ENCODE peak calls at places on chromosomes 4 and X, in seven cellular contexts. E is hippocampal formation; Z is cardiac fibroblast; G is hypothalamus; P is stimulated activated naive B cell treated with anti-CD40 and anti-IgM and Interleukin-4, amounts not matched to agents 10 μg/mL and 1 μg/mL and 100 μg/mL, for 72 hours; V is ascending aorta; I is fibroblast of villous mesenchyme. L is an unnamed sample.

GRCh38 chr4:165301833-165302232 is 25.6 kb upstream of the MSMO1 start:
- DNase-seq in I (peak), Z (peak), G (no peak), E (no peak), V (no peak), P (no peak), L (no peak)

GRCh38 chr4:189436207-189436606 is 504.5 kb upstream of the FRG1 start:
- DNase-seq in E (no peak), G (no peak), V (no peak), P (no peak), Z (no peak), I (peak), L (no peak)

GRCh38 chr4:127622621-127622922 is 10.2 kb upstream of the INTU start:
- DNase-seq in P (no peak), V (no peak), G (no peak), Z (no peak), I (no peak), E (no peak), L (no peak)

GRCh38 chr4:78369691-78370090 is 181.9 kb upstream of the ANXA3 start:
- DNase-seq in Z (no peak), V (no peak), G (no peak), E (no peak), I (no peak), P (no peak), L (no peak)

GRCh38 chr4:123308667-123309066 is 87.9 kb upstream of the SPRY1 start:
- DNase-seq in V (no peak), Z (no peak), G (no peak), E (no peak), P (no peak), I (no peak), L (no peak)

GRCh38 chrX:15749642-15750610 is 11.9 kb downstream of the CA5B start:
- DNase-seq in P (no peak), I (peak), V (no peak), Z (no peak), E (no peak), G (no peak), L (no peak)

GRCh38 chrX:122878269-122878668 is 305.8 kb upstream of the GRIA3 start:
- DNase-seq in P (no peak), I (no peak), G (no peak), V (no peak), Z (no peak), E (no peak), L (no peak)

GRCh38 chrX:98398542-98398941 is 1514.8 kb downstream of the RPA4 start:
- DNase-seq in P (no peak), E (no peak), G (no peak), V (no peak), I (no peak), Z (no peak), L (no peak)

GRCh38 chrX:120857240-120857639 is 18.4 kb downstream of the CT47B1 start:
- DNase-seq in P (no peak), Z (no peak), I (no peak), G (no peak), E (no peak), V (no peak), L (no peak)

GRCh38 chrX:64894454-64895038 is 81.7 kb downstream of the ZC4H2 start:
- DNase-seq in P (no peak), Z (peak), G (no peak), V (no peak), I (no peak), E (no peak), L (no peak)

GRCh38 chr4:8278421-8279287 is 9.1 kb downstream of the HTRA3 start:
- DNase-seq in I (peak), V (no peak), E (no peak), Z (peak), P (no peak), G (no peak), L (no peak)

GRCh38 chr4:185893500-185893899 is 81.5 kb upstream of the SORBS2 start:
- DNase-seq in P (no peak), G (no peak), V (no peak), Z (no peak), E (no peak), I (no peak), L (no peak)

GRCh38 chr4:54475546-54475945 is 182.2 kb upstream of the KIT start:
- DNase-seq in G (no peak), V (no peak), I (no peak), Z (no peak), E (no peak), P (no peak), L (no peak)

L was measured in anterior cingulate cortex.